ENCODE peak calls at places on chromosomes 11 and 22, in five cellular contexts. H is lower lobe of right lung, F is A549, J is HCT116, G is OCI-LY7. T is an unnamed sample.

GRCh38 chr22:45216133-45217003 is 24.3 kb downstream of the KIAA0930 start:
- DNase-seq in F (no peak), J (no peak), G (no peak), H (peak; percentile 21), T (no peak)

GRCh38 chr22:27195104-27195503 is 537.7 kb downstream of the MIAT start:
- DNase-seq in F (no peak), J (no peak), H (no peak), G (no peak), T (no peak)

GRCh38 chr11:125214466-125215204 is 50.1 kb downstream of the PKNOX2 start:
- DNase-seq in G (no peak), H (no peak), J (no peak), F (no peak), T (no peak)

GRCh38 chr11:3735827-3736226 is 61.5 kb downstream of the NUP98 start:
- DNase-seq in J (no peak), F (no peak), H (no peak), G (no peak), T (no peak)

GRCh38 chr22:49417833-49418232 is 409.8 kb downstream of the BRD1 start:
- DNase-seq in F (no peak), G (no peak), J (no peak), H (no peak), T (peak; percentile 20)

GRCh38 chr11:12182650-12183511 is 72.5 kb downstream of the MICAL2 start:
- DNase-seq in J (peak; percentile 74), G (no peak), F (peak; percentile 64), H (no peak), T (peak; percentile 97)

GRCh38 chr22:27801616-27802388 is at the start of gene MN1:
- DNase-seq in F (peak; percentile 65), G (no peak), H (no peak), J (no peak), T (no peak)

GRCh38 chr11:1830119-1830499 is 4.7 kb upstream of the SYT8 start:
- DNase-seq in H (peak; percentile 42), G (no peak), F (no peak), J (no peak), T (peak; percentile 70)

GRCh38 chr11:8841899-8842298 is 69.1 kb upstream of the AKIP1 start:
- DNase-seq in G (no peak), F (no peak), J (no peak), H (no peak), T (no peak)

GRCh38 chr11:71927813-71928738 is at the start of gene XNDC1N:
- DNase-seq in H (peak; percentile 67), G (peak; percentile 92), J (peak; percentile 86), F (peak; percentile 89), T (peak; percentile 93)

GRCh38 chr11:116773203-116774112 is 671 bp upstream of the BUD13 start:
- DNase-seq in J (no peak), H (no peak), F (no peak), G (peak; percentile 29), T (no peak)

GRCh38 chr11:126790550-126790981 is 210.0 kb downstream of the KIRREL3 start:
- DNase-seq in H (no peak), J (no peak), G (no peak), F (no peak), T (peak; percentile 80)

GRCh38 chr11:107590460-107591097 is 368 bp upstream of the ELMOD1 start:
- DNase-seq in F (peak; percentile 17), J (no peak), G (no peak), H (no peak), T (no peak)

GRCh38 chr22:31122532-31123291 is at the start of gene INPP5J:
- DNase-seq in H (peak; percentile 43), G (no peak), J (peak; percentile 44), F (peak; percentile 78), T (no peak)

GRCh38 chr11:94849836-94850235 is 81.7 kb downstream of the AMOTL1 start:
- DNase-seq in G (no peak), F (no peak), J (no peak), H (no peak), T (no peak)

GRCh38 chr11:877565-877964 is 33.0 kb downstream of the CHID1 start:
- DNase-seq in G (peak; percentile 62), F (no peak), J (peak; percentile 75), H (no peak), T (no peak)

GRCh38 chr22:39003165-39003638 is 10.9 kb upstream of the APOBEC3C start:
- DNase-seq in G (peak; percentile 88), F (peak; percentile 68), H (peak; percentile 83), J (peak; percentile 80), T (peak; percentile 80)

GRCh38 chr22:37775785-37776638 is 31.7 kb upstream of the GCAT start:
- DNase-seq in G (no peak), F (no peak), H (no peak), J (no peak), T (peak; percentile 89)

GRCh38 chr11:9527481-9528140 is 45.9 kb upstream of the WEE1 start:
- DNase-seq in J (peak; percentile 22), H (no peak), G (no peak), F (no peak), T (peak; percentile 48)

GRCh38 chr11:47269002-47269828 is 718 bp upstream of the MADD start:
- DNase-seq in G (peak; percentile 94), H (peak; percentile 95), F (peak; percentile 89), J (peak; percentile 47), T (peak; percentile 93)

GRCh38 chr11:61949169-61950034 is 749 bp upstream of the BEST1 start:
- DNase-seq in H (peak; percentile 77), G (peak; percentile 71), F (peak; percentile 51), J (peak; percentile 81), T (peak; percentile 85)

GRCh38 chr11:126636911-126637799 is 281.7 kb downstream of the ST3GAL4 start:
- DNase-seq in J (no peak), H (no peak), G (no peak), F (peak; percentile 18), T (peak; percentile 40)

GRCh38 chr11:70836071-70836470 is 416.3 kb downstream of the SHANK2 start:
- DNase-seq in H (no peak), F (no peak), G (no peak), J (no peak), T (no peak)

GRCh38 chr11:133945087-133945974 is 11.4 kb downstream of the IGSF9B start:
- DNase-seq in J (no peak), G (no peak), F (no peak), H (no peak), T (no peak)

GRCh38 chr22:33044059-33044458 is 14.1 kb downstream of the SYN3 start:
- DNase-seq in H (no peak), J (no peak), G (no peak), F (no peak), T (no peak)

GRCh38 chr22:33051960-33052839 is 6.0 kb downstream of the SYN3 start:
- DNase-seq in J (no peak), F (no peak), G (peak; percentile 32), H (no peak), T (no peak)

GRCh38 chr22:33050614-33051230 is 7.5 kb downstream of the SYN3 start:
- DNase-seq in F (no peak), J (no peak), G (no peak), H (no peak), T (no peak)

GRCh38 chr22:33049125-33049729 is 9.0 kb downstream of the SYN3 start:
- DNase-seq in J (peak; percentile 44), F (peak; percentile 31), G (peak; percentile 86), H (peak; percentile 67), T (peak; percentile 62)

GRCh38 chr22:33047744-33048143 is 10.4 kb downstream of the SYN3 start:
- DNase-seq in H (no peak), F (no peak), G (no peak), J (no peak), T (no peak)
- H3K4me1 ChIP-seq in H (no peaks in the 10 kb centered on the region), F (no peaks in the 10 kb centered on the region), G (peaks cover 9% of the 10 kb centered on the region), J (no peaks in the 10 kb centered on the region), T (no peaks in the 10 kb centered on the region)

DNA sequence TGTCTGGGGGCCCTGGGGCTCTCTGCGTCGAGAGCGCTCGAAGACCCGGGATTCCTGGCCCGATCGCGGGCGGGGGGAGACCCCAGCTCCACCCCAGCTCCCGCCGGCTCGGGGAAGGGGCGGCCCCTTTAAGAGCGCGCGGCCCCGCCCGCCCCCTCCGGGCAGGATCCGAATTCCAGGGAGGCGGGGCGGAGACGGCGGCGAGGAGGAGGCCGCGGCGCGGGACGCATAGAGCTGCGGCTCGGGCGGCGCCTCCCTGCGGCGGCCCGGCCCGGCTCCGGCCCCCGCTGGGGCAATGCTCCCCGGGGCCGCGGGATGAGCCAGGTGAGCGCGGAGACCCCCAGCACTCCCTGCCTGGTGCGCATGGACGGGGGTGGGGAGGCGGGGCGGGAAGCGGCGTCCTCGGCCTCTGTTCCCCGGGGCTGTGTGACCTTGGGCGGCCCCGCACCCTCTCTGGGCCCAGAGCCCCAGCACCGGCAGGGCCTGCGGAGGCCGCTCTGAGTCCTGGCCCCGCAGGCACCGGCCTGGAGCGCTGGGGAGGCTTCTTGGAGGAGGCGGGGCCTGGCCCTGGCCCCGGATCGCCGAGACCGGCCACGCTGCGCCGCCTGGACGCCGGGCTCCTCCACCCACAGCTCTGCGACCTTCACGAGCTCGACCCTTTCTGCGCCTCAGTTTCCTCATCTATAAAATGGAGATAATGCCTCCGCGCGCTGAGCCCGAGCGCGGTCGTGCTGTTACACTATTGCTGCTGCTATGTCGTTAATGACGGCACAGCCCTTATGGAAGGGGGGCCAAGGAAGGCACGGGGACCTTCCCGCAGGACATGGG is 594 bp downstream of the GAS2L1 start:
- DNase-seq in H (peak; percentile 86), G (no peak), J (no peak), F (peak; percentile 50), T (peak; percentile 81)
- H3K4me1 ChIP-seq in H (peaks cover 64% of the 10 kb centered on the region), G (peaks cover 8% of the 10 kb centered on the region), J (peaks cover 68% of the 10 kb centered on the region), F (peaks cover 50% of the 10 kb centered on the region), T (peaks cover 30% of the 10 kb centered on the region)

GRCh38 chr11:68497761-68498160 is 37.2 kb downstream of the PPP6R3 start:
- DNase-seq in G (no peak), H (no peak), F (no peak), J (no peak), T (no peak)

GRCh38 chr11:68495330-68495729 is 34.8 kb downstream of the PPP6R3 start:
- DNase-seq in F (no peak), G (no peak), H (no peak), J (no peak), T (no peak)

GRCh38 chr11:68498903-68499883 is 38.6 kb downstream of the PPP6R3 start:
- DNase-seq in G (no peak), H (no peak), J (no peak), F (no peak), T (no peak)

GRCh38 chr11:68495872-68496271 is 35.3 kb downstream of the PPP6R3 start:
- DNase-seq in F (no peak), H (no peak), G (no peak), J (no peak), T (no peak)

GRCh38 chr11:68498313-68498712 is 37.8 kb downstream of the PPP6R3 start:
- DNase-seq in H (no peak), F (no peak), G (no peak), J (no peak), T (no peak)
- H3K4me1 ChIP-seq in H (peaks cover 55% of the 10 kb centered on the region), F (peaks cover 13% of the 10 kb centered on the region), G (peaks cover 56% of the 10 kb centered on the region), J (peaks cover 6% of the 10 kb centered on the region), T (no peaks in the 10 kb centered on the region)

DNA sequence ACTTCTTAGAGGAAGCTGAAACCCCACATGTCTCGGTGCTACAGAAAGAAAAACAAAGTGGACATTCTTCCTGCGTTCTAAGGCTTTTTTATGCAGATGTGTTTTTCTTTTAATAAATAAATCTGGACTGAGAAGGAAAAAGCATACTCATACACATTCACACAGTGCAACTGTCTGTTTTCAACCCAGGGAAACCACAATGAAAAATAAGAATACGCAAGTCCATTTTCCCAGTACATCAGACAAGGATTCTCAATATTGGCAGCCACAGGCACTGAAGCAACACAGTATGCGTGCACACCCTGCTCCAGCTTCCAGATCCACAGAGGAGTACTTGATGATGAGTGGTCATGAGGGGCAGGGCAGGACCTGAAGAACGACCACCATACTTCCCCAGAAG is 86.9 kb downstream of the ETS1 start:
- DNase-seq in F (no peak), G (no peak), J (no peak), H (no peak), T (no peak)
- H3K4me1 ChIP-seq in F (peaks cover 91% of the 10 kb centered on the region), G (peaks cover 100% of the 10 kb centered on the region), J (peaks cover 54% of the 10 kb centered on the region), H (peaks cover 99% of the 10 kb centered on the region), T (peaks cover 98% of the 10 kb centered on the region)

GRCh38 chr22:19852177-19852781 is 2.4 kb downstream of the GNB1L start:
- DNase-seq in J (no peak), G (no peak), H (no peak), F (no peak), T (peak; percentile 41)
- H3K4me1 ChIP-seq in J (peaks cover 73% of the 10 kb centered on the region), G (peaks cover 27% of the 10 kb centered on the region), H (peaks cover 71% of the 10 kb centered on the region), F (peaks cover 32% of the 10 kb centered on the region), T (peaks cover 33% of the 10 kb centered on the region)

T was measured in SJSA1.